ENCODE peak calls at places on chromosomes 6 and 20, in six cellular contexts. B is cardiac fibroblast; F is H9; T is WTC11; K is H4; V is activated effector memory CD4-positive, alpha-beta T cell treated with anti-CD3 and anti-CD28 coated beads, Interleukin-2, amount 50 U/mL, for 16 hours. X is an unnamed sample.

GRCh38 chr6:146912730-146913680 is 291.2 kb upstream of the STXBP5 start:
- DNase-seq in B (peak; percentile 72), F (no peak), T (no peak), K (no peak), V (no peak), X (no peak)

GRCh38 chr6:31267504-31268371 is 4.2 kb downstream of the HLA-C start:
- DNase-seq in B (no peak), F (no peak), T (no peak), K (no peak), V (no peak), X (peak; percentile 78)

GRCh38 chr6:87807423-87807978 is 105.5 kb upstream of the AKIRIN2 start:
- DNase-seq in B (no peak), F (no peak), T (no peak), K (no peak), V (no peak), X (peak; percentile 15)

GRCh38 chr6:87102296-87102695 is 7.4 kb upstream of the CGA start:
- DNase-seq in B (no peak), F (no peak), T (no peak), K (no peak), V (no peak), X (peak; percentile 36)

GRCh38 chr20:63186084-63186483 is 29.8 kb downstream of the YTHDF1 start:
- DNase-seq in B (no peak), F (no peak), T (no peak), K (no peak), V (no peak), X (no peak)

GRCh38 chr20:49594143-49594928 is 26.4 kb upstream of the PTGIS start:
- DNase-seq in B (peak; percentile 69), F (no peak), T (no peak), K (no peak), V (peak; percentile 86), X (no peak)

GRCh38 chr6:38099211-38099610 is 279.7 kb downstream of the ZFAND3 start:
- DNase-seq in B (no peak), F (no peak), T (no peak), K (no peak), V (no peak), X (no peak)

GRCh38 chr6:36492621-36493020 is 49.8 kb downstream of the KCTD20 start:
- DNase-seq in B (no peak), F (no peak), T (no peak), K (no peak), V (no peak), X (no peak)

GRCh38 chr6:35415065-35415880 is 36.9 kb upstream of the FANCE start:
- DNase-seq in B (peak; percentile 88), F (peak; percentile 72), T (peak; percentile 64), K (peak; percentile 58), V (peak; percentile 72), X (peak; percentile 95)

GRCh38 chr6:3696525-3696924 is 55.0 kb downstream of the PXDC1 start:
- DNase-seq in B (peak; percentile 51), F (no peak), T (no peak), K (no peak), V (no peak), X (no peak)

GRCh38 chr6:46776070-46776752 is 17.0 kb upstream of the MEP1A start:
- DNase-seq in B (no peak), F (no peak), T (no peak), K (no peak), V (no peak), X (no peak)

GRCh38 chr6:145278163-145278807 is 457.0 kb downstream of the EPM2A start:
- DNase-seq in B (no peak), F (no peak), T (no peak), K (no peak), V (no peak), X (peak; percentile 17)

GRCh38 chr20:51725584-51726176 is 42.5 kb downstream of the ATP9A start:
- DNase-seq in B (no peak), F (no peak), T (no peak), K (no peak), V (no peak), X (peak; percentile 91)

GRCh38 chr20:51043811-51044210 is 20.9 kb upstream of the KCNG1 start:
- DNase-seq in B (peak; percentile 79), F (no peak), T (no peak), K (no peak), V (no peak), X (no peak)

GRCh38 chr6:36698196-36698595 is 570 bp downstream of the RAB44 start:
- DNase-seq in B (no peak), F (peak; percentile 21), T (no peak), K (no peak), V (peak; percentile 39), X (no peak)

GRCh38 chr6:107386340-107386739 is 73.0 kb downstream of the PDSS2 start:
- DNase-seq in B (peak; percentile 51), F (no peak), T (no peak), K (no peak), V (no peak), X (peak; percentile 50)

GRCh38 chr6:138441965-138442364 is 37.9 kb downstream of the HEBP2 start:
- DNase-seq in B (no peak), F (no peak), T (no peak), K (no peak), V (no peak), X (no peak)

GRCh38 chr6:7939864-7940228 is 29.3 kb upstream of the TXNDC5 start:
- DNase-seq in B (no peak), F (no peak), T (no peak), K (no peak), V (no peak), X (peak; percentile 58)

GRCh38 chr6:7647504-7647903 is 57.5 kb downstream of the SNRNP48 start:
- DNase-seq in B (no peak), F (no peak), T (no peak), K (no peak), V (no peak), X (no peak)

GRCh38 chr6:145406733-145407256 is 328.5 kb downstream of the EPM2A start:
- DNase-seq in B (no peak), F (no peak), T (no peak), K (no peak), V (no peak), X (peak; percentile 92)

GRCh38 chr20:13681248-13682125 is 42.8 kb upstream of the TASP1 start:
- DNase-seq in B (no peak), F (no peak), T (no peak), K (no peak), V (no peak), X (peak; percentile 15)

GRCh38 chr6:40907198-40907701 is 131.8 kb downstream of the UNC5CL start:
- DNase-seq in B (peak; percentile 13), F (no peak), T (no peak), K (peak; percentile 85), V (no peak), X (peak; percentile 99)

GRCh38 chr6:41967312-41968287 is 26.0 kb upstream of the CCND3 start:
- DNase-seq in B (peak; percentile 85), F (no peak), T (no peak), K (peak; percentile 37), V (no peak), X (no peak)

GRCh38 chr6:75149696-75150095 is 56.2 kb downstream of the COL12A1 start:
- DNase-seq in B (no peak), F (no peak), T (no peak), K (no peak), V (no peak), X (no peak)

GRCh38 chr6:157604816-157605215 is 218.2 kb upstream of the SNX9 start:
- DNase-seq in B (no peak), F (no peak), T (no peak), K (no peak), V (no peak), X (no peak)

GRCh38 chr20:25195962-25196700 is 619 bp downstream of the ENTPD6 start:
- DNase-seq in B (peak; percentile 17), F (peak; percentile 52), T (peak; percentile 61), K (no peak), V (no peak), X (peak; percentile 86)

GRCh38 chr20:9989066-9989724 is 45.6 kb upstream of the ANKEF1 start:
- DNase-seq in B (peak; percentile 84), F (no peak), T (no peak), K (peak; percentile 38), V (no peak), X (no peak)

GRCh38 chr6:108497883-108498282 is 62.8 kb upstream of the FOXO3 start:
- DNase-seq in B (peak; percentile 76), F (peak; percentile 52), T (peak; percentile 58), K (peak; percentile 16), V (no peak), X (peak; percentile 71)

GRCh38 chr6:73382462-73383113 is 12.0 kb upstream of the DDX43 start:
- DNase-seq in B (peak; percentile 26), F (no peak), T (no peak), K (peak; percentile 12), V (no peak), X (no peak)

GRCh38 chr6:128208078-128208477 is 307.2 kb upstream of the THEMIS start:
- DNase-seq in B (peak; percentile 68), F (no peak), T (no peak), K (peak; percentile 4), V (no peak), X (peak; percentile 43)

GRCh38 chr6:108653864-108654402 is 93.2 kb downstream of the FOXO3 start:
- DNase-seq in B (peak; percentile 74), F (no peak), T (no peak), K (no peak), V (no peak), X (peak; percentile 38)

GRCh38 chr6:43883698-43884659 is 114.0 kb downstream of the VEGFA start:
- DNase-seq in B (no peak), F (no peak), T (no peak), K (no peak), V (no peak), X (peak; percentile 28)